ENCODE peak calls at places on chromosome 5, in six cellular contexts. R is psoas muscle, C is A549, B is right atrium auricular region, H is tibial artery, W is lung. E is an unnamed sample. For H3K4me1, the result is how much of the 10 kb centered on the place peaks cover.

GRCh38 chr5:55597014-55597981 is 62.5 kb upstream of the PLPP1 start:
- DNase-seq in W (peak), H (peak), C (peak), R (peak), B (peak), E (peak)

GRCh38 chr5:124527220-124527991 is 219.0 kb downstream of the ZNF608 start:
- DNase-seq in B (no peak), H (no peak), C (no peak), W (no peak), R (no peak), E (no peak)

GRCh38 chr5:158796812-158797497 is 302.8 kb downstream of the EBF1 start:
- DNase-seq in C (no peak), R (no peak), B (no peak), W (no peak), H (peak), E (no peak)

GRCh38 chr5:75441560-75441959 is 69.9 kb downstream of the CERT1 start:
- DNase-seq in C (no peak), B (no peak), H (no peak), W (no peak), R (no peak), E (no peak)

GRCh38 chr5:39119404-39120051 is 45.3 kb upstream of the RICTOR start:
- DNase-seq in C (no peak), W (no peak), B (no peak), R (no peak), H (no peak), E (no peak)

GRCh38 chr5:9661316-9662015 is 31.3 kb upstream of the TAS2R1 start:
- DNase-seq in R (no peak), B (no peak), C (no peak), H (no peak), W (no peak), E (no peak)

GRCh38 chr5:7904170-7904569 is 35.2 kb downstream of the MTRR start:
- DNase-seq in R (no peak), H (no peak), C (peak), W (no peak), B (no peak), E (no peak)

GRCh38 chr5:59773286-59773685 is 120.2 kb downstream of the PDE4D start:
- DNase-seq in R (no peak), C (no peak), W (no peak), H (no peak), B (no peak), E (no peak)

GRCh38 chr5:15752886-15753285 is 252.9 kb downstream of the FBXL7 start:
- DNase-seq in B (no peak), W (no peak), R (peak), C (no peak), H (peak), E (peak)

GRCh38 chr5:14675865-14676300 is 11.4 kb downstream of the OTULIN start:
- DNase-seq in C (no peak), R (no peak), B (no peak), W (no peak), H (no peak), E (no peak)

GRCh38 chr5:107615173-107615856 is 55.4 kb downstream of the EFNA5 start:
- DNase-seq in W (no peak), H (no peak), B (no peak), C (peak), R (no peak), E (no peak)

GRCh38 chr5:30804739-30805313 is 388.7 kb upstream of the CDH6 start:
- DNase-seq in R (no peak), W (no peak), C (no peak), H (no peak), B (no peak), E (no peak)

GRCh38 chr5:64165500-64166200 is at the start of gene RNF180:
- DNase-seq in B (no peak), R (peak), C (peak), H (peak), W (peak), E (peak)

GRCh38 chr5:180670586-180671359 is 21.4 kb upstream of the FLT4 start:
- DNase-seq in B (no peak), H (no peak), W (peak), C (peak), R (no peak), E (peak)

GRCh38 chr5:157477814-157478494 is 17.9 kb downstream of the NIPAL4 start:
- DNase-seq in H (no peak), C (no peak), R (no peak), B (no peak), W (no peak), E (no peak)

DNA sequence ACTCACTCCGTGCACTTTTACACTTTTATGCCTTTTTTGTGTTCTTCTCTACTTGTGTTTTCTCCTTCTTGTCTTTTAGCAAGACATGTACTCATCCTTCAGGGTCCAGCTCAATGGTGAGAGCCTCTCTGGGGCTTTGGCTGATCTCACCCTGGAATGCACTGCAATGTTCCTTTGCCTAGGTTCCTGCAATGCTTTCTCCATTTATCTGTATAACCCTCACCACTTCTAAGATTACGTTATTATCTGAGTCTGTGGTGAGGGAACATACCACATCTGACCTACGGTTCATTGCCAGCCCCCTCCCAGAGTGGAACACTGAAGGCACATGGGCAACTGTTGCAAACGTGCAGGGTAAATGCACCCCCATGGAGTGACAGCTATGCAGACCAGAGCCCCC is 47.3 kb downstream of the KCNIP1 start:
- DNase-seq in B (no peak), C (no peak), H (no peak), R (no peak), W (no peak), E (no peak)
- H3K4me1 ChIP-seq in B (under half), C (under half), H (under half), R (under half), W (under half), E (under half)

DNA sequence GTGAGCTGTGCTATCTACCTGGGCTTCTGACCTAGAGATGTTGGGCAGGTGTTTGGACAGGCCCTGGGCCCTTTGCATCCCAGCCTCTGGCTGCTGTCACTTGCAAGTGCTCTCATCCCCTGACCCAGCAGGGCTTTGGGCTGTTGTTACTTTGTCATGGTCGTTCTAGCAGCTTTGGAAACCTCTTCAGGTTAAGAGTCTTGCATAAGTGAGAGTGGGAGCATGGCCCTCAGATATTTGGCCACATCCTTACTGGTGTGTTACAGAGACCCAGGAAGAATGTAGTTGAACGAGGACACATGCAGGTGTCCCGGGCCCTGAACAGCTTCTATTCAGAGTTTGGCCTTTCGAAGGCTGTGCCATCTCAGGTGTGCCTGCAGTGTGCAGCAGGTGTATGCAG is 4.5 kb downstream of the TENT4A start:
- DNase-seq in C (no peak), W (peak), R (no peak), H (no peak), B (peak), E (no peak)
- H3K4me1 ChIP-seq in C (under half), W (under half), R (half or more), H (half or more), B (half or more), E (half or more)

DNA sequence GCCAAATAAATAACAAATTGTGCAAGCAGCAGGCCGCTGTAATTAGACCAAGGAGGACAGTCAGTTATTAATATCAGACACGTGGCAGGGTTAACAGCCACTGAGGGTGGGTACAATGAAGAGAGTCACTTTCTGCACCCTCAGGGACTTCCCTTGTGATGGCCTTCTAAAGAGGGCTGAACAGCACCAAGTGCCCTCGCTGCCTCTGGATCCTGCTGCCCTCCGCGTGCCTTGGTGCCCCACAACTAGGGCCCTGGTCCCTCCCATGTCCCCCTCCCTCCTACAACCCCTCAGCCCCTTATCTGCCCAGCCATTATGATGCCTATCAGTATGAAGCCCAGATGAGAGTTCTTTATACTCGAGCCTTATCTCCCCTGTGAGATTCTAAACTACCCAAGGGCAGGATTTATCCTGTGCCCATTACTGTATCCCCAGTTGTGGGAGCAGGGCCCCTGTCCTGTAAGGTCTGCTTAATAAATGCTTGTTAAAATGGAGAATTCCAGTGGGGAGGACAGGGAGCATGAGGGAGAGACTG is 37.3 kb downstream of the PCDH1 start:
- DNase-seq in R (no peak), B (no peak), W (no peak), H (no peak), C (no peak), E (no peak)
- H3K4me1 ChIP-seq in R (under half), B (half or more), W (under half), H (half or more), C (under half), E (half or more)

GRCh38 chr5:32282633-32283032 is 30.1 kb downstream of the MTMR12 start:
- DNase-seq in H (no peak), C (no peak), R (no peak), B (no peak), W (no peak), E (no peak)
- H3K4me1 ChIP-seq in H (under half), C (under half), R (under half), B (under half), W (under half), E (under half)

GRCh38 chr5:131209506-131210191 is 38.9 kb downstream of the LYRM7 start:
- DNase-seq in B (no peak), H (no peak), R (no peak), W (no peak), C (no peak), E (no peak)

GRCh38 chr5:131214828-131215227 is 44.1 kb downstream of the LYRM7 start:
- DNase-seq in B (no peak), H (no peak), R (no peak), W (no peak), C (no peak), E (no peak)

GRCh38 chr5:131209175-131209505 is 38.4 kb downstream of the LYRM7 start:
- DNase-seq in B (no peak), C (no peak), H (no peak), W (no peak), R (no peak), E (no peak)

GRCh38 chr5:131212471-131213021 is 41.8 kb downstream of the LYRM7 start:
- DNase-seq in H (no peak), R (no peak), B (no peak), C (no peak), W (no peak), E (no peak)

DNA sequence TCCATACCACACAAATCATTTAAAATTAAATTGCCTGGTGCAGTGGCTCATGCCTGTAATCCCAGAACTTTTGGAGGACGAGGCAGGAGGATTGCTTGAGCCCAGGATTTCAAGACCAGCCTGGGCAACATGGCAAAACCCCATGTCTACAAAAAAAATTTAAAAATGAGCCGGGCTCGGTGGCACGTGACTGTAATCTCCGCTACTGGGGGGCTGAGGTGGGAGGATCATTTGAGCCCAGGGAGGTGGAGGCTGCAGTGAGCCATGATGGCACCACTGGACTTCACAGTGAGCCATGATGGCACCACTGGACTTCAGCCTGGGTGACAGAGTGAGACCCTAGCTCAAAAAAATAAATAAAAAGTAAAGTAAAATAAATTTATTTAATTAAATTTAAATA is 40.9 kb downstream of the LYRM7 start:
- DNase-seq in W (no peak), R (no peak), C (no peak), B (no peak), H (no peak), E (no peak)
- H3K4me1 ChIP-seq in W (under half), R (under half), C (under half), B (under half), H (under half), E (under half)

GRCh38 chr5:6585939-6586646 is 46.8 kb downstream of the NSUN2 start:
- DNase-seq in H (no peak), B (peak), R (peak), W (no peak), C (no peak), E (no peak)
- H3K4me1 ChIP-seq in H (under half), B (under half), R (under half), W (under half), C (under half), E (under half)

DNA sequence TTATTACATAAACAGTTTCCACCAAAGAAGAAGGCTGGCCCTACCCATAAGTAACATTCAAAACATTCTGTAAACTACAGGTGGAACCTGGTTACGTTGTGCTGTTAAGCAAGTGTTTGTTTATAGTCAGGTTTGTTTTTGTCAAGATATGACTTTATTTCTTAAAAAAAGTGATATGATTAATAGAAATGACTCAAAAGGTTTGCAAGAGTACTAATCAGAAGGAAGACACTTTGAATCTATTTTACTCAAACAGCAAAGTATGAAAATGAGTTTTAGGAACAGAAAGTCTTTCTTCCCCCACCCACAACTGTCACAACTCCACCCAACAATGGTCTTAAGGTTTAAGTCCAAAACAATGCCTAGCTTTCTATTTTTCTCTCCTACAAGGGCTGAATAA is 220.8 kb downstream of the PLK2 start:
- DNase-seq in B (no peak), W (no peak), H (no peak), R (no peak), C (no peak), E (no peak)
- H3K4me1 ChIP-seq in B (under half), W (under half), H (under half), R (under half), C (half or more), E (under half)

DNA sequence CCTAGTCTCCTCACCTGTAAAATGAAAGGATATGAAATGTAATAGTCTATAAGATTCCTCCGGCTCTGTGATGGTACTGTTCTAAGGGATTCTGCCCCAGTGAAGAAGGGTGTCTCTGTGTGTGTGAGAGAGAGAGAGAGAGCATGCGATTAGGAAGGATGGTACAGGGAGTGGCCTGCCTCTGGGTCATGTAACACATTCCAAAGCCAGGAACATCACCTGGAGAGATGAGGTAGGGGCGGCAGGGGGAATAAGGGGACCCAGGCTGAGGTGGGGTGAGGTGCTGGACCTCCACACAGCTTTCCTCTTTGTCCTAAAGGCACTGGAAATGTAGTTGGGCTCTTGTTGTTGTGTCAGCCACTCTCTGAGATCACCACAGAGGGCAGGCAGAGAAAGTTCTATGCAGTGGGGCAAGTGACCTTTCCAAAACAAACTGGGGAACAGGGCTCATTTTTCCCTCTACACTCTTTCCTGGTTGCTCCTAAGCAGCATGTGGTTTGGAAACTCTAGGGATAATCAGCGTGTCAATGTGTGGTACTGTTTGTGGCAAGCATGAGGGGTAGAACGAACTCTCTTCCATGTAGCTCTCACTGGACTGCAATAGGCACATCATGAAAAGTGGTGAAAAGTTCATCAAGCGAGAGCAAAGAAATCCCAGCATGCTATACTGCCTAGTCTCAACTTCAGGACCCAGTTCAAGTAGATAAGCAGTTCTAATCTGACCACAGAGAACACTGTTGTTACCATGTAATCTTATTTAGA is 65.0 kb downstream of the SEMA6A start:
- DNase-seq in W (no peak), C (no peak), H (no peak), R (no peak), B (no peak), E (no peak)
- H3K4me1 ChIP-seq in W (under half), C (under half), H (under half), R (under half), B (under half), E (under half)

E was measured in heart right ventricle.